ENCODE peak calls at places on chromosome 21, in six cellular contexts. R is mammary epithelial cell, D is lower lobe of right lung, M is K562, C is hepatocyte, K is dorsolateral prefrontal cortex. B is an unnamed sample.

GRCh38 chr21:17674106-17674505 is 61.4 kb upstream of the BTG3 start:
- DNase-seq in R (no peak), D (no peak), M (no peak), C (no peak), K (no peak), B (no peak)

GRCh38 chr21:42231761-42232160 is 12.8 kb downstream of the ABCG1 start:
- DNase-seq in R (no peak), D (peak; percentile 19), M (no peak), C (no peak), K (no peak), B (no peak)

GRCh38 chr21:41894922-41895557 is 15.9 kb upstream of the PRDM15 start:
- DNase-seq in R (no peak), D (no peak), M (peak; percentile 77), C (peak; percentile 55), K (no peak), B (peak; percentile 47)

GRCh38 chr21:46051379-46051770 is 46.5 kb upstream of the COL6A2 start:
- DNase-seq in R (no peak), D (no peak), M (no peak), C (no peak), K (no peak), B (no peak)

GRCh38 chr21:42159560-42160110 is 59.3 kb upstream of the ABCG1 start:
- DNase-seq in R (no peak), D (no peak), M (no peak), C (no peak), K (no peak), B (no peak)

GRCh38 chr21:32698971-32699693 is 28.7 kb downstream of the SYNJ1 start:
- DNase-seq in R (no peak), D (no peak), M (no peak), C (peak; percentile 16), K (no peak), B (no peak)

GRCh38 chr21:24658926-24659325 is 948.4 kb downstream of the MRPL39 start:
- DNase-seq in R (no peak), D (no peak), M (no peak), C (no peak), K (no peak), B (no peak)

GRCh38 chr21:28541371-28542112 is 451.1 kb downstream of the LTN1 start:
- DNase-seq in R (no peak), D (no peak), M (no peak), C (no peak), K (no peak), B (peak; percentile 23)

GRCh38 chr21:29403922-29404538 is 105.3 kb downstream of the BACH1 start:
- DNase-seq in R (peak; percentile 74), D (peak; percentile 60), M (no peak), C (no peak), K (no peak), B (peak; percentile 79)

GRCh38 chr21:42496839-42497202 is 797 bp upstream of the RSPH1 start:
- DNase-seq in R (no peak), D (peak; percentile 67), M (no peak), C (peak; percentile 50), K (peak; percentile 57), B (no peak)

GRCh38 chr21:34670962-34671348 is 2.2 kb downstream of the CLIC6 start:
- DNase-seq in R (no peak), D (no peak), M (no peak), C (no peak), K (no peak), B (no peak)

GRCh38 chr21:35275776-35276175 is 226.7 kb upstream of the RUNX1 start:
- DNase-seq in R (peak; percentile 98), D (no peak), M (no peak), C (no peak), K (no peak), B (peak; percentile 38)

GRCh38 chr21:31555741-31556191 is 103.7 kb upstream of the SOD1 start:
- DNase-seq in R (no peak), D (no peak), M (no peak), C (no peak), K (no peak), B (no peak)

GRCh38 chr21:27221084-27221483 is 254.2 kb upstream of the ADAMTS5 start:
- DNase-seq in R (no peak), D (no peak), M (no peak), C (no peak), K (no peak), B (no peak)

GRCh38 chr21:17693801-17694200 is 81.1 kb upstream of the BTG3 start:
- DNase-seq in R (no peak), D (no peak), M (no peak), C (no peak), K (no peak), B (no peak)

GRCh38 chr21:36096398-36097290 is 26.8 kb downstream of the CBR1 start:
- DNase-seq in R (no peak), D (no peak), M (no peak), C (no peak), K (no peak), B (no peak)

DNA sequence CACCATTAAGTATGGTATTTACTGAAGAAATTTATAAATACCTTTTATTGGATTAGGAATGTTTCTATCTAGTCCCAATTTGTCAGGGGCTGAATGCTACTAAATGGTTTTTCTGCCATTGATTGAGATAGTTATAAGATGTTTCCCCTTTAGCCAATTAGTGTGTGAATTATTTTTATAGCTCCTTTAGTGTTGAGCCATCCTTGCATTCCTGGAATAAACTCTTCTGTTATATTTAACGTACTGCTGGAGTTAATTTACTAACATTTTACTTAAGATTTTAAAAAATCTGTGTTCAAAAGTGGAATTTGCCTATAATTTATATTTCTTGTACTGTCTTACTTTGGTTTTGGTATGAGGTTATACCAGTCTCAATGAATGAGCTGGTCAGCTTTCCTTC is 25.4 kb upstream of the LRRC3 start:
- DNase-seq in R (no peak), D (no peak), M (no peak), C (no peak), K (no peak), B (no peak)
- TF ChIP-seq CTCF in R (no peak), D (no peak), M (no peak), C (no peak), K (no peak), B (no peak)

DNA sequence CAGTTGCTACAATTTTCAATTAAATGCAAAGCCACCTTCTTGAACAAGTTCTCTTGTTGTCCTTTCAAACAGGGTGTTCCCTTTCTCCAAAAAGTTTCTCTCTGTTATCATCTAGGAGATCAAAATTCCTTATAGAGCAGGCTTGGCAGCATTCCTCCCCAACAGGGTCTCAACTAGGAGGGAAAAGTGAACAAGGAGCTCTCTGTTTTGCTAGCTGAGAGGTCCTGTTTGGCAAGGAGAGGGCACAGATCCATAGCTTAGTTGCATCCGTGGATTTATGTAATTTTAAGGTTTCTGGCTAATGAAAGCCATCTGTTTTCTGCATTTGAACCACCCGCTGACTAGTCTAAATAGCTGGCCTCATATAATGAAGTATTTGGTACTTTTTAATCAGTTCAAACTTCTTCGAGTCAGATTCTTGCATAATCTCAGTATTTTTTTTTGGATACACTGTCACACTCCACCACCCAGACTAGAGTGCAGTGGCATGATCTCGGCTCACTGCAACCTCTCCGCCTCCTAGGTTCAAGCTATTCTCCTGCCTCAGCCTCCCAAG is 54.0 kb downstream of the APP start:
- DNase-seq in R (peak; percentile 59), D (no peak), M (no peak), C (peak; percentile 14), K (no peak), B (no peak)
- H3K4me3 ChIP-seq in R (no peak overlapping the region), D (no peak overlapping the region), M (no peak overlapping the region), C (no peak overlapping the region), K (no peak overlapping the region), B (no peak overlapping the region)

GRCh38 chr21:37446552-37446951 is 80.0 kb downstream of the DYRK1A start:
- DNase-seq in R (no peak), D (no peak), M (no peak), C (no peak), K (no peak), B (no peak)
- TF ChIP-seq CTCF in R (peak; percentile 12), D (no peak), M (peak; percentile 48), C (no peak), K (no peak), B (no peak)

DNA sequence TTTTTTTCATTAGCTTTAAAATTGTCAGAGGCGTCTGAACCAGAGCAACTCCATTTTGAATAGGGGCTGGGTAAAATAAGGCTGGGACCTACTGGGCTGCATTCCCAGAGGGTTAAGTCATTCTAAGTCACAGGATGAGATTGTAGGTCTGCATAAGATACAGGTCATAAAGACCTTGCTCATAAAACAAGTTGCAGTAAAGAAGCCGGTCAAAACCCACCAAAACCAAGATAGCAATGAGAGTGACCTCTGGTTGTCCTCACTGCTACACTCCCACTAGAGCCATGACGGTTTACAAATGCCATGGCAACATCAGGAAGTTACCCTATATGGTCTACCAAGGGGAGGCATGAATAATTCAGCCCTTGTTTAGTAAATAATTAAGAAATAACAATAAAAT is 143.6 kb downstream of the GABPA start:
- DNase-seq in R (peak; percentile 41), D (no peak), M (no peak), C (peak; percentile 35), K (no peak), B (peak; percentile 42)
- H3K4me3 ChIP-seq in R (no peak overlapping the region), D (no peak overlapping the region), M (no peak overlapping the region), C (no peak overlapping the region), K (no peak overlapping the region), B (no peak overlapping the region)

GRCh38 chr21:37914211-37914900 is 1.9 kb downstream of the KCNJ6 start:
- DNase-seq in R (peak; percentile 34), D (peak; percentile 57), M (peak; percentile 26), C (peak; percentile 74), K (peak; percentile 13), B (peak; percentile 33)

GRCh38 chr21:37912616-37913015 is 3.6 kb downstream of the KCNJ6 start:
- DNase-seq in R (no peak), D (no peak), M (no peak), C (no peak), K (no peak), B (no peak)

GRCh38 chr21:37907076-37907475 is 9.2 kb downstream of the KCNJ6 start:
- DNase-seq in R (peak; percentile 8), D (no peak), M (no peak), C (no peak), K (no peak), B (peak; percentile 12)

GRCh38 chr21:37908691-37909090 is 7.6 kb downstream of the KCNJ6 start:
- DNase-seq in R (no peak), D (no peak), M (no peak), C (no peak), K (no peak), B (no peak)

GRCh38 chr21:37909936-37910335 is 6.3 kb downstream of the KCNJ6 start:
- DNase-seq in R (no peak), D (no peak), M (no peak), C (no peak), K (no peak), B (no peak)
- TF ChIP-seq CTCF in R (no peak), D (no peak), M (no peak), C (no peak), K (no peak), B (no peak)

GRCh38 chr21:44875341-44875740 is 1.9 kb upstream of the PTTG1IP start:
- DNase-seq in R (peak; percentile 73), D (no peak), M (no peak), C (no peak), K (no peak), B (peak; percentile 77)

GRCh38 chr21:44872568-44873355 is 728 bp downstream of the PTTG1IP start:
- DNase-seq in R (peak; percentile 56), D (peak; percentile 71), M (no peak), C (peak; percentile 60), K (peak; percentile 33), B (peak; percentile 24)

GRCh38 chr21:44874497-44875331 is 1.2 kb upstream of the PTTG1IP start:
- DNase-seq in R (peak; percentile 37), D (peak; percentile 85), M (no peak), C (peak; percentile 43), K (peak; percentile 11), B (peak; percentile 21)

GRCh38 chr21:44873356-44874239 is at the start of gene PTTG1IP:
- DNase-seq in R (peak; percentile 97), D (peak; percentile 99), M (peak; percentile 100), C (peak; percentile 100), K (peak; percentile 93), B (peak; percentile 97)

GRCh38 chr21:44874240-44874496 is 678 bp upstream of the PTTG1IP start:
- DNase-seq in R (no peak), D (no peak), M (no peak), C (no peak), K (no peak), B (no peak)
- H3K4me3 ChIP-seq in R (peak overlapping the region; percentile 75), D (peak overlapping the region; percentile 79), M (peak overlapping the region; percentile 67), C (peak overlapping the region; percentile 24), K (peak overlapping the region; percentile 69), B (peak overlapping the region; percentile 43)

B was measured in epithelial cell of esophagus.